ENCODE peak calls at places on chromosomes 11 and 22, in nine cellular contexts. E is kidney glomerular epithelial cell; H is fibroblast of lung; R is stomach; C is RCC 7860; D is WTC11; M is fibroblast of pulmonary artery; N is GM12865; O is stimulated activated CD4-positive, alpha-beta T cell treated with anti-CD3 and anti-CD28 coated beads, TNF-alpha, amount 100 ng/mL, for 4 hours. I is an unnamed sample.

GRCh38 chr11:121063728-121064127 is 37.3 kb upstream of the TECTA start:
- DNase-seq in E (no peak), H (peak), R (no peak), C (no peak), D (no peak), M (no peak), N (no peak), O (no peak), I (peak)

GRCh38 chr11:118313242-118313641 is 8.7 kb downstream of the CD3E start:
- DNase-seq in E (no peak), H (no peak), R (no peak), C (no peak), D (no peak), M (no peak), N (no peak), O (no peak), I (no peak)

GRCh38 chr11:44615913-44616806 is 50.7 kb downstream of the CD82 start:
- DNase-seq in E (no peak), H (no peak), R (no peak), C (no peak), D (no peak), M (no peak), N (no peak), O (no peak), I (no peak)

GRCh38 chr11:10725114-10725906 is 25.7 kb upstream of the CTR9 start:
- DNase-seq in E (peak), H (peak), R (no peak), C (peak), D (no peak), M (peak), N (no peak), O (no peak), I (peak)

GRCh38 chr11:61769169-61769920 is 16.9 kb downstream of the MYRF start:
- DNase-seq in E (no peak), H (peak), R (peak), C (no peak), D (peak), M (peak), N (no peak), O (no peak), I (no peak)

GRCh38 chr22:38346506-38346905 is 29.3 kb upstream of the CSNK1E start:
- DNase-seq in E (no peak), H (no peak), R (peak), C (no peak), D (no peak), M (no peak), N (no peak), O (no peak), I (no peak)

GRCh38 chr22:21802056-21802455 is 65.4 kb downstream of the MAPK1 start:
- DNase-seq in E (no peak), H (no peak), R (no peak), C (peak), D (no peak), M (no peak), N (no peak), O (no peak), I (no peak)

GRCh38 chr22:44473580-44473979 is 24.5 kb downstream of the RTL6 start:
- DNase-seq in E (no peak), H (no peak), R (peak), C (no peak), D (no peak), M (no peak), N (no peak), O (no peak), I (no peak)

GRCh38 chr11:7904910-7905309 is 26.2 kb downstream of the OR10A6 start:
- DNase-seq in E (peak), H (peak), R (no peak), C (no peak), D (no peak), M (peak), N (no peak), O (no peak), I (peak)

GRCh38 chr22:29314074-29314473 is 1.4 kb downstream of the RASL10A start:
- DNase-seq in E (no peak), H (no peak), R (no peak), C (no peak), D (no peak), M (no peak), N (no peak), O (no peak), I (no peak)

GRCh38 chr11:415640-416041 is 842 bp upstream of the SIGIRR start:
- DNase-seq in E (no peak), H (no peak), R (no peak), C (no peak), D (peak), M (no peak), N (no peak), O (no peak), I (no peak)

GRCh38 chr11:34308821-34309585 is 48.8 kb downstream of the ABTB2 start:
- DNase-seq in E (no peak), H (no peak), R (no peak), C (peak), D (no peak), M (peak), N (no peak), O (no peak), I (peak)

GRCh38 chr22:30890689-30891442 is 77.7 kb downstream of the MORC2 start:
- DNase-seq in E (peak), H (peak), R (peak), C (no peak), D (peak), M (peak), N (peak), O (no peak), I (peak)

GRCh38 chr11:85762226-85762625 is 48.7 kb downstream of the SYTL2 start:
- DNase-seq in E (no peak), H (no peak), R (no peak), C (no peak), D (no peak), M (no peak), N (no peak), O (no peak), I (peak)

GRCh38 chr11:116167706-116168458 is 604.9 kb downstream of the BUD13 start:
- DNase-seq in E (no peak), H (no peak), R (no peak), C (no peak), D (no peak), M (no peak), N (no peak), O (no peak), I (no peak)

GRCh38 chr22:32177221-32177765 is 18.2 kb upstream of the C22orf42 start:
- DNase-seq in E (no peak), H (no peak), R (no peak), C (no peak), D (no peak), M (peak), N (no peak), O (no peak), I (peak)

GRCh38 chr11:40104941-40105550 is 1354.4 kb downstream of the LRRC4C start:
- DNase-seq in E (no peak), H (no peak), R (no peak), C (no peak), D (no peak), M (no peak), N (no peak), O (no peak), I (no peak)

GRCh38 chr22:50600541-50600940 is at the start of gene MAPK8IP2:
- DNase-seq in E (no peak), H (no peak), R (no peak), C (no peak), D (no peak), M (no peak), N (no peak), O (no peak), I (no peak)